ENCODE peak calls at places on chromosomes 16 and 17, in six cellular contexts. One of them, this sample, is unnamed.

GRCh38 chr16:70680495-70681381 is 5.1 kb downstream of the MTSS2 start:
- DNase-seq in A549: no peak
- DNase-seq in K562: no peak
- DNase-seq in endothelial cell of umbilical vein: no peak
- DNase-seq in HepG2: no peak
- DNase-seq in GM12878: no peak
- DNase-seq in this sample: no peak

GRCh38 chr17:218711-219110 is 37.3 kb upstream of the DOC2B start:
- DNase-seq in K562: no peak
- DNase-seq in GM12878: no peak
- DNase-seq in A549: no peak
- DNase-seq in HepG2: no peak
- DNase-seq in endothelial cell of umbilical vein: no peak
- DNase-seq in this sample: no peak

GRCh38 chr16:35570946-35571345 is 2111.5 kb downstream of the TP53TG3F start:
- DNase-seq in endothelial cell of umbilical vein: no peak
- DNase-seq in HepG2: no peak
- DNase-seq in GM12878: no peak
- DNase-seq in K562: no peak
- DNase-seq in A549: no peak
- DNase-seq in this sample: peak; percentile 42

GRCh38 chr16:21989141-21989540 is 11.8 kb downstream of the PDZD9 start:
- DNase-seq in endothelial cell of umbilical vein: no peak
- DNase-seq in HepG2: no peak
- DNase-seq in K562: no peak
- DNase-seq in A549: no peak
- DNase-seq in GM12878: no peak
- DNase-seq in this sample: no peak

GRCh38 chr17:71107136-71107535 is 937.8 kb downstream of the KCNJ2 start:
- DNase-seq in HepG2: no peak
- DNase-seq in A549: no peak
- DNase-seq in endothelial cell of umbilical vein: no peak
- DNase-seq in GM12878: no peak
- DNase-seq in K562: no peak
- DNase-seq in this sample: no peak

GRCh38 chr16:19356024-19356952 is 61.4 kb upstream of the TMC5 start:
- DNase-seq in K562: no peak
- DNase-seq in HepG2: no peak
- DNase-seq in A549: no peak
- DNase-seq in endothelial cell of umbilical vein: no peak
- DNase-seq in GM12878: no peak
- DNase-seq in this sample: no peak

GRCh38 chr17:20216154-20216815 is 207.1 kb downstream of the SPECC1 start:
- DNase-seq in GM12878: no peak
- DNase-seq in HepG2: no peak
- DNase-seq in A549: peak; percentile 48
- DNase-seq in K562: no peak
- DNase-seq in endothelial cell of umbilical vein: no peak
- DNase-seq in this sample: no peak

GRCh38 chr17:42249681-42250446 is 26.3 kb downstream of the STAT5B start:
- DNase-seq in HepG2: no peak
- DNase-seq in A549: no peak
- DNase-seq in endothelial cell of umbilical vein: no peak
- DNase-seq in K562: no peak
- DNase-seq in GM12878: peak; percentile 17
- DNase-seq in this sample: peak; percentile 50

GRCh38 chr17:66834919-66835454 is at the start of gene CACNG5:
- DNase-seq in endothelial cell of umbilical vein: no peak
- DNase-seq in GM12878: no peak
- DNase-seq in HepG2: no peak
- DNase-seq in A549: no peak
- DNase-seq in K562: peak; percentile 76
- DNase-seq in this sample: no peak

GRCh38 chr17:410674-411401 is 58.2 kb upstream of the RPH3AL start:
- DNase-seq in HepG2: no peak
- DNase-seq in GM12878: no peak
- DNase-seq in endothelial cell of umbilical vein: peak; percentile 17
- DNase-seq in K562: peak; percentile 22
- DNase-seq in A549: peak; percentile 42
- DNase-seq in this sample: peak; percentile 64

GRCh38 chr17:59826741-59827453 is 65.8 kb downstream of the TUBD1 start:
- DNase-seq in endothelial cell of umbilical vein: no peak
- DNase-seq in A549: no peak
- DNase-seq in HepG2: no peak
- DNase-seq in K562: no peak
- DNase-seq in GM12878: no peak
- DNase-seq in this sample: no peak

GRCh38 chr17:3559270-3559645 is 1.6 kb upstream of the TRPV3 start:
- DNase-seq in endothelial cell of umbilical vein: no peak
- DNase-seq in GM12878: no peak
- DNase-seq in K562: no peak
- DNase-seq in A549: no peak
- DNase-seq in HepG2: no peak
- DNase-seq in this sample: no peak

GRCh38 chr17:70074991-70075390 is at the start of gene KCNJ16:
- DNase-seq in endothelial cell of umbilical vein: no peak
- DNase-seq in GM12878: no peak
- DNase-seq in HepG2: no peak
- DNase-seq in K562: no peak
- DNase-seq in A549: peak; percentile 70
- DNase-seq in this sample: no peak

GRCh38 chr17:28018439-28019070 is 23.9 kb upstream of the NLK start:
- DNase-seq in HepG2: no peak
- DNase-seq in endothelial cell of umbilical vein: no peak
- DNase-seq in K562: no peak
- DNase-seq in GM12878: no peak
- DNase-seq in A549: peak; percentile 8
- DNase-seq in this sample: no peak

GRCh38 chr17:73722163-73722562 is 77.9 kb upstream of the SDK2 start:
- DNase-seq in A549: no peak
- DNase-seq in K562: no peak
- DNase-seq in GM12878: no peak
- DNase-seq in endothelial cell of umbilical vein: no peak
- DNase-seq in HepG2: no peak
- DNase-seq in this sample: no peak

GRCh38 chr17:80892900-80893603 is 98.6 kb upstream of the CHMP6 start:
- DNase-seq in K562: no peak
- DNase-seq in A549: peak; percentile 41
- DNase-seq in GM12878: no peak
- DNase-seq in HepG2: no peak
- DNase-seq in endothelial cell of umbilical vein: peak; percentile 36
- DNase-seq in this sample: peak; percentile 86

GRCh38 chr16:3457434-3458252 is 14.2 kb downstream of the NAA60 start:
- DNase-seq in GM12878: peak; percentile 49
- DNase-seq in endothelial cell of umbilical vein: peak; percentile 88
- DNase-seq in HepG2: peak; percentile 78
- DNase-seq in K562: peak; percentile 99
- DNase-seq in A549: peak; percentile 92
- DNase-seq in this sample: peak; percentile 94

GRCh38 chr17:63699638-63700527 is at the start of gene LIMD2:
- DNase-seq in HepG2: no peak
- DNase-seq in endothelial cell of umbilical vein: peak; percentile 54
- DNase-seq in K562: peak; percentile 82
- DNase-seq in GM12878: no peak
- DNase-seq in A549: peak; percentile 26
- DNase-seq in this sample: peak; percentile 83

GRCh38 chr16:88772871-88773811 is 11.9 kb downstream of the PIEZO1 start:
- DNase-seq in A549: no peak
- DNase-seq in GM12878: no peak
- DNase-seq in endothelial cell of umbilical vein: no peak
- DNase-seq in K562: peak; percentile 71
- DNase-seq in HepG2: no peak
- DNase-seq in this sample: no peak

GRCh38 chr17:41885733-41886132 is 20.5 kb upstream of the KLHL11 start:
- DNase-seq in A549: peak; percentile 48
- DNase-seq in HepG2: no peak
- DNase-seq in endothelial cell of umbilical vein: no peak
- DNase-seq in K562: peak; percentile 38
- DNase-seq in GM12878: no peak
- DNase-seq in this sample: peak; percentile 24

GRCh38 chr16:11219188-11219587 is 36.8 kb downstream of the SOCS1 start:
- DNase-seq in A549: no peak
- DNase-seq in GM12878: no peak
- DNase-seq in K562: no peak
- DNase-seq in HepG2: no peak
- DNase-seq in endothelial cell of umbilical vein: no peak
- DNase-seq in this sample: peak; percentile 84

GRCh38 chr16:28101533-28101890 is 38.0 kb upstream of the GSG1L start:
- DNase-seq in GM12878: no peak
- DNase-seq in K562: no peak
- DNase-seq in A549: no peak
- DNase-seq in endothelial cell of umbilical vein: no peak
- DNase-seq in HepG2: no peak
- DNase-seq in this sample: no peak

GRCh38 chr16:59993101-59993500 is 1259.0 kb upstream of the GOT2 start:
- DNase-seq in HepG2: peak; percentile 18
- DNase-seq in GM12878: no peak
- DNase-seq in K562: no peak
- DNase-seq in A549: peak; percentile 51
- DNase-seq in endothelial cell of umbilical vein: no peak
- DNase-seq in this sample: no peak

GRCh38 chr16:59991171-59991570 is 1257.1 kb upstream of the GOT2 start:
- DNase-seq in GM12878: no peak
- DNase-seq in HepG2: no peak
- DNase-seq in endothelial cell of umbilical vein: no peak
- DNase-seq in A549: no peak
- DNase-seq in K562: no peak
- DNase-seq in this sample: no peak

DNA sequence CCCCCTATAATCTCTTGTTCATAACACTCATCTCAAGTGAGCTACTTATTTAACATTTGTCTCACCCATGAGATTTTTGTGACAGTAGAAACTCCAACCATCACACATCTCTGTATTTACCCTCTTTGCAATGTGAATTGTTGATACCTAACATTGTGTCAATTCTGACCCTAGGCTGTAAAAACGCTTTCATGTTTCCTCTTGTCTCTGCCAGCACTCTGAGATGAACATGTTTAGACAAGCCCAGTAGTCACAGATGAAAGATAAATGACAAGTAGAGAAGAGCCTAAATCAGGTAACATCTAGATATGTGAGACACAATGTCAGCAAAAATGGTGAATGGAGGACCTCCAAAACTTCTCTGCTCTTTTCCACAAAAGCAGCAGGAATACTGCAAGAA is 1254.5 kb upstream of the GOT2 start:
- DNase-seq in HepG2: no peak
- DNase-seq in endothelial cell of umbilical vein: no peak
- DNase-seq in GM12878: no peak
- DNase-seq in A549: no peak
- DNase-seq in K562: no peak
- DNase-seq in this sample: no peak
- TF ChIP-seq MYC in HepG2: no peak
- TF ChIP-seq MYC in endothelial cell of umbilical vein: no peak
- TF ChIP-seq MYC in GM12878: no peak
- TF ChIP-seq MYC in A549: no peak
- TF ChIP-seq MYC in K562: no peak
- TF ChIP-seq MYC in this sample: no peak

GRCh38 chr16:63457869-63458268 is 1421.6 kb upstream of the CDH8 start:
- DNase-seq in GM12878: no peak
- DNase-seq in HepG2: peak; percentile 13
- DNase-seq in A549: no peak
- DNase-seq in endothelial cell of umbilical vein: no peak
- DNase-seq in K562: no peak
- DNase-seq in this sample: no peak

GRCh38 chr16:63458842-63459241 is 1422.6 kb upstream of the CDH8 start:
- DNase-seq in HepG2: no peak
- DNase-seq in K562: no peak
- DNase-seq in GM12878: no peak
- DNase-seq in endothelial cell of umbilical vein: no peak
- DNase-seq in A549: no peak
- DNase-seq in this sample: no peak

DNA sequence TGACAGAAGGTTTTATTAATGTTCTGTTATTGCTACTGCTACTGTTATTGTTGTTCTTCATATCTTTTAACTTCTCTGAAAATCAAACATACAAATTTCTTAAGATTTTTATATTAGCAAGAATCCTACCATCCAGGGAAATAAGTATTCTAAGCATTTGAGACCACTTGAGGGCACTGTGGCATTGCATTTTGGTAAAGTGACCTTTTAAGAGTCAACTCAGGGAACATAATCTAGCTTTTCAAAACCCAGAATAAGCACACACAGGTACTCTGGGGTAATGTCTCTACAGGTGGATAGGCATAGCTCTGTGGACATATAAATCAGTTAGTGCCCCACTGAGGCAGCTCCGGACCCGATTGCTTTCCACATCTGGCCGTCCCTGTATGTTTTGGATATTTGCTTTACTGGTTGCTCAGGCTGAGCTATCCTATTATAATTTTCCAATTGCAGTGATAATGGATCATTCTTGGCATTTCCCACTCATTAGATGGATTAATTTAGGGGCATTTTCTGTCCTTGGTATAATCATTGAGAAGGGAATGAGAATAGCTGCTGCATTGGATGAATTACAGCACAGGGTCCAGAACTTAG is 1425.1 kb upstream of the CDH8 start:
- DNase-seq in endothelial cell of umbilical vein: peak; percentile 72
- DNase-seq in A549: peak; percentile 38
- DNase-seq in GM12878: no peak
- DNase-seq in HepG2: peak; percentile 25
- DNase-seq in K562: no peak
- DNase-seq in this sample: peak; percentile 44
- TF ChIP-seq CTCF in endothelial cell of umbilical vein: peak; percentile 53
- TF ChIP-seq CTCF in A549: peak; percentile 40
- TF ChIP-seq CTCF in GM12878: no peak
- TF ChIP-seq CTCF in HepG2: peak; percentile 55
- TF ChIP-seq CTCF in K562: no peak
- TF ChIP-seq CTCF in this sample: peak; percentile 34

GRCh38 chr16:29674188-29674587 is 4.8 kb upstream of the QPRT start:
- DNase-seq in A549: no peak
- DNase-seq in GM12878: no peak
- DNase-seq in endothelial cell of umbilical vein: no peak
- DNase-seq in HepG2: no peak
- DNase-seq in K562: peak; percentile 42
- DNase-seq in this sample: peak; percentile 78
- TF ChIP-seq MAX in A549: no peak
- TF ChIP-seq MAX in GM12878: no peak
- TF ChIP-seq MAX in endothelial cell of umbilical vein: no peak
- TF ChIP-seq MAX in HepG2: no peak
- TF ChIP-seq MAX in K562: peak; percentile 12
- TF ChIP-seq MAX in this sample: peak; percentile 60

GRCh38 chr17:55420067-55420775 is 1.4 kb downstream of the MMD start:
- DNase-seq in K562: no peak
- DNase-seq in A549: no peak
- DNase-seq in HepG2: no peak
- DNase-seq in endothelial cell of umbilical vein: no peak
- DNase-seq in GM12878: no peak
- DNase-seq in this sample: peak; percentile 33

GRCh38 chr17:55423535-55423934 is 1.9 kb upstream of the MMD start:
- DNase-seq in GM12878: no peak
- DNase-seq in endothelial cell of umbilical vein: no peak
- DNase-seq in A549: no peak
- DNase-seq in HepG2: no peak
- DNase-seq in K562: no peak
- DNase-seq in this sample: no peak

GRCh38 chr17:55418369-55419268 is 3.0 kb downstream of the MMD start:
- DNase-seq in A549: no peak
- DNase-seq in K562: no peak
- DNase-seq in HepG2: no peak
- DNase-seq in GM12878: no peak
- DNase-seq in endothelial cell of umbilical vein: no peak
- DNase-seq in this sample: no peak

GRCh38 chr17:55421179-55421934 is at the start of gene MMD:
- DNase-seq in GM12878: no peak
- DNase-seq in A549: no peak
- DNase-seq in endothelial cell of umbilical vein: no peak
- DNase-seq in K562: peak; percentile 41
- DNase-seq in HepG2: no peak
- DNase-seq in this sample: no peak

GRCh38 chr17:55420776-55421178 is 858 bp downstream of the MMD start:
- DNase-seq in A549: no peak
- DNase-seq in GM12878: no peak
- DNase-seq in endothelial cell of umbilical vein: no peak
- DNase-seq in K562: peak; percentile 40
- DNase-seq in HepG2: no peak
- DNase-seq in this sample: peak; percentile 53
- TF ChIP-seq MYC in A549: no peak
- TF ChIP-seq MYC in GM12878: no peak
- TF ChIP-seq MYC in endothelial cell of umbilical vein: no peak
- TF ChIP-seq MYC in K562: no peak
- TF ChIP-seq MYC in HepG2: no peak
- TF ChIP-seq MYC in this sample: no peak